ENCODE peak calls at places on chromosomes 2 and 18, in six cellular contexts. C is mesendoderm, X is IMR-90, E is neuronal stem cell, Q is H1, D is trophoblast cell. F is an unnamed sample.

GRCh38 chr2:231489990-231490389 is 25.7 kb upstream of the NCL start:
- DNase-seq in X (no peak), C (peak; percentile 39), D (peak; percentile 21), E (no peak), Q (no peak), F (no peak)

GRCh38 chr2:126649101-126649500 is 6.9 kb upstream of the GYPC start:
- DNase-seq in D (no peak), E (no peak), C (no peak), X (no peak), Q (no peak), F (no peak)

GRCh38 chr2:9230881-9231280 is 24.3 kb downstream of the ASAP2 start:
- DNase-seq in D (no peak), X (no peak), E (no peak), Q (no peak), C (no peak), F (no peak)

GRCh38 chr2:867296-867695 is 83.4 kb upstream of the SNTG2 start:
- DNase-seq in X (no peak), D (no peak), E (no peak), Q (no peak), C (no peak), F (no peak)

GRCh38 chr2:101809656-101810055 is 112.1 kb downstream of the MAP4K4 start:
- DNase-seq in C (no peak), D (no peak), E (no peak), X (peak; percentile 77), Q (no peak), F (no peak)

GRCh38 chr2:23745726-23746105 is 181.2 kb downstream of the ATAD2B start:
- DNase-seq in X (peak; percentile 49), Q (no peak), D (no peak), C (no peak), E (no peak), F (peak; percentile 44)

GRCh38 chr2:172079416-172079815 is 5.9 kb upstream of the DLX1 start:
- DNase-seq in C (peak; percentile 56), X (no peak), Q (no peak), D (no peak), E (no peak), F (no peak)

GRCh38 chr2:86480105-86480504 is 38.9 kb downstream of the KDM3A start:
- DNase-seq in Q (no peak), D (no peak), X (no peak), C (no peak), E (no peak), F (no peak)

GRCh38 chr2:99654419-99654818 is 164.6 kb upstream of the REV1 start:
- DNase-seq in C (no peak), D (no peak), X (peak; percentile 75), E (no peak), Q (no peak), F (no peak)

GRCh38 chr2:223759569-223760430 is 77.6 kb downstream of the AP1S3 start:
- DNase-seq in E (no peak), C (peak; percentile 22), D (peak; percentile 95), Q (no peak), X (peak; percentile 54), F (peak; percentile 20)

GRCh38 chr2:38592951-38593350 is 9.8 kb downstream of the HNRNPLL start:
- DNase-seq in X (peak; percentile 79), D (no peak), E (no peak), Q (no peak), C (no peak), F (peak; percentile 32)

GRCh38 chr2:38586926-38587325 is 15.8 kb downstream of the HNRNPLL start:
- DNase-seq in E (no peak), Q (no peak), C (no peak), X (peak; percentile 27), D (no peak), F (peak; percentile 44)

GRCh38 chr2:38591152-38591551 is 11.6 kb downstream of the HNRNPLL start:
- DNase-seq in C (no peak), X (peak; percentile 17), D (no peak), E (no peak), Q (no peak), F (peak; percentile 43)

GRCh38 chr2:38590053-38590452 is 12.7 kb downstream of the HNRNPLL start:
- DNase-seq in Q (no peak), X (no peak), C (no peak), E (no peak), D (peak; percentile 21), F (no peak)
- H3K27ac ChIP-seq in Q (no peak overlapping the region), X (no peak overlapping the region), C (no peak overlapping the region), E (no peak overlapping the region), D (no peak overlapping the region), F (no peak overlapping the region)

GRCh38 chr18:44804033-44804432 is 123.3 kb downstream of the SETBP1 start:
- DNase-seq in C (no peak), X (no peak), D (no peak), E (no peak), Q (no peak), F (peak; percentile 67)
- H3K18ac ChIP-seq in C (no peak overlapping the region), X (no peak overlapping the region), D (no peak overlapping the region), E (no peak overlapping the region), Q (no peak overlapping the region), F (no peak overlapping the region)

GRCh38 chr2:24809316-24810007 is 16.2 kb downstream of the CENPO start:
- DNase-seq in C (no peak), Q (no peak), D (no peak), X (peak; percentile 60), E (no peak), F (peak; percentile 68)
- H3K36me3 ChIP-seq in C (peaks cover 9% of the 10 kb centered on the region), Q (peaks cover 29% of the 10 kb centered on the region), D (peaks cover 16% of the 10 kb centered on the region), X (peaks cover under 1% of the 10 kb centered on the region), E (peaks cover 81% of the 10 kb centered on the region), F (peaks cover 11% of the 10 kb centered on the region)

GRCh38 chr2:120177973-120178372 is 45.2 kb downstream of the TMEM185B start:
- DNase-seq in C (no peak), D (no peak), Q (no peak), E (no peak), X (no peak), F (no peak)

GRCh38 chr2:120180066-120180465 is 43.1 kb downstream of the TMEM185B start:
- DNase-seq in X (no peak), D (no peak), E (no peak), C (peak; percentile 73), Q (no peak), F (no peak)

GRCh38 chr2:120175000-120175581 is 48.1 kb downstream of the TMEM185B start:
- DNase-seq in X (peak; percentile 79), D (peak; percentile 84), E (peak; percentile 50), C (peak; percentile 68), Q (no peak), F (peak; percentile 70)

GRCh38 chr2:120177011-120177621 is 46.1 kb downstream of the TMEM185B start:
- DNase-seq in E (no peak), C (peak; percentile 18), D (peak; percentile 3), X (no peak), Q (no peak), F (no peak)

DNA sequence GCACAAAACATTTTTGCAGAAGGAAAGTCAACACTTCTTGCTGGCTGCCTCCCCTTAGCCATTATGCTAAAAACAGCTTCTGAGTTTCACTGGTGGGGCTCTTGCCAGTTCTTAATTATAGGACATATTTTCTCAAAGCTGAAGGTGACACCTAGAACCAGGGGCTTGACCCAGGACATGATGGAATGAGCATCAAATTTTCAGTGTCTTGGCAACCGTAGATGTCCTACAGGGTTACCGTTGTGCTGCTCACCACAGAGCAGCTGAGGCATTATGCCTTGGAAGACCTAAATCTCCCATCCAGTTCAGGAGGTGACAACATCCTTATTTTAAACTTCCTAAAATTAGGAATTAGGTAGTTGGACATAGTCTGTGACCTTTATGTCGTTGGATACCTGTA is 46.7 kb downstream of the TMEM185B start:
- DNase-seq in X (no peak), E (no peak), C (no peak), D (no peak), Q (no peak), F (no peak)
- H3K27ac ChIP-seq in X (no peak overlapping the region), E (no peak overlapping the region), C (no peak overlapping the region), D (no peak overlapping the region), Q (no peak overlapping the region), F (no peak overlapping the region)

DNA sequence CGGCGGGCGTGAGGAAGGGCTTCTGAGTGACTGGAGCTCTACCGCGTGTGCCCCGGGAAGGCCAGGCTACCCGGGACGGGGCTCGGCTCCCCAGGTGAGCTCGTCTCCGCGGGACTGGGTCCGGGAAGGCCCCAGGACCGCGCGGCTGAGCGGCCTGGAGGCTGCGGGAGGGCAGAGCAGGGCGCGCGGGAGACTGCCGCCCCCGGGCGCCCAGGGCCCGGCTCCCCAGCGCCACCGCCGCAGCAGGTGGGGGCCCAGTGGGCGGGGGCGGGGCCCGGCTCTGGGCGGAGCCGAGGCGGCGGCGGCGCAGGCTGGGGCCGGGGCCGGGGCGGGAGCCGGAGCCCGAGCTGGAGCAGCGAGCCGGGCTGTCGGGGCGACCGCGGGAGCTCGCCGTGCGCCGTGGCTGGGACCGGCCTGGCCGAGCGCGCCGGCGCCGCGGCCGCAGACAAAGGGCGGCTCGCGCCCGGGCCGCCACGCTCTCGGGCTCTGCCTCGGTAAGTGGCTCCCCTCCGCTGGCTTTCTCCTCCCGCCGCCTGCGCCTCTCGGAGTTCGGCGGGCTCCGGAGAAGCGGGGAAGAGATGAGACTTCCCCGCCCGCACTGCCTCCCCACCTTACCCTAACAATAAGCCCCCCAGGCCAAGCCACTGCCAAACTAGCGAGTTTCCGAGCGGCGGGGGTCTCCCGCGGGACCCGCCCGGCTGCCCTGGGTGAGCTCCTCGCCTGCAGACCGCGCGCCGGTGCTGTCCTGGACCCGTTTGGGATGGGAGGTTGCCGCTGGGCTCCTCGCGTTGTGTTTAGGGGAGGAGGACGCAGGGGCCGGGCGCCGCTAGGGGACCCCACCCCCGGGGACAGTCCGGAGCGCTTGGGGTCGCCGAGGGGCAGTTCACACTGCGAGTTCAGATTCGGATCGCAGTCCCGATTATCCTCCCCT is at the start of gene MAPK4:
- DNase-seq in Q (no peak), C (no peak), X (no peak), D (peak; percentile 47), E (peak; percentile 48), F (no peak)
- H3K18ac ChIP-seq in Q (no peak within 1 kb of the TSS), C (peak within 1 kb of the TSS; percentile 64), X (no peak within 1 kb of the TSS), D (peak within 1 kb of the TSS; percentile 80), E (peak within 1 kb of the TSS; percentile 96), F (no peak within 1 kb of the TSS)

GRCh38 chr2:200450288-200450687 is 59.6 kb downstream of the KCTD18 start:
- DNase-seq in E (no peak), X (no peak), C (no peak), D (no peak), Q (no peak), F (no peak)

GRCh38 chr2:200451506-200451905 is 58.4 kb downstream of the KCTD18 start:
- DNase-seq in Q (no peak), E (no peak), X (no peak), D (no peak), C (no peak), F (no peak)

GRCh38 chr2:200453853-200454524 is 55.9 kb downstream of the KCTD18 start:
- DNase-seq in Q (no peak), C (peak; percentile 64), X (no peak), E (no peak), D (peak; percentile 83), F (no peak)

GRCh38 chr2:200453142-200453852 is 56.6 kb downstream of the KCTD18 start:
- DNase-seq in E (no peak), Q (no peak), X (no peak), D (no peak), C (no peak), F (no peak)

DNA sequence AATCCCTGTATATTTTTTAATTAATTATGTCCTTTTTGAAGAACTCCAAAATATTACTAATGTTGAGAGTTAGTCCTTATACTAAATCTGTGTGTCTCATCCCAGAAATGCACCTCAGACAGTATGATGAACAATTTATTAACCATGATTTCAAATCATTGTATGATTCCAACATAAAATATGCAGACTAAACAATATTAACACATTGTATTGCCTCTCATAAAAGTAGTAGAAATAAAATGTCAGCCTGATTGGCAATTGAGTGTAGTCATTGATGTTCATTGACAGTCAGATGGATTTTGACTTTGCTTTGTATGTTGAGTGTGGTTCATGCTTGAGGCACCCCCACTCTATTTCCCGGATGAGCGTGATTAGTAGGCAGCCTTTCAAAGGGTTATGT is 57.5 kb downstream of the KCTD18 start:
- DNase-seq in X (no peak), D (no peak), E (no peak), Q (no peak), C (no peak), F (no peak)
- H3K36me3 ChIP-seq in X (peaks cover 33% of the 10 kb centered on the region), D (peaks cover 26% of the 10 kb centered on the region), E (peaks cover 23% of the 10 kb centered on the region), Q (peaks cover 29% of the 10 kb centered on the region), C (peaks cover 7% of the 10 kb centered on the region), F (peaks cover 28% of the 10 kb centered on the region)